ENCODE peak calls at places on chromosomes 3 and 15, in six cellular contexts. K, V, R, N, J and M are unnamed samples.

GRCh38 chr3:167978071-167978470 is 117.7 kb downstream of the GOLIM4 start:
- DNase-seq in N (no peak), K (no peak), J (no peak), V (no peak), R (no peak), M (no peak)

GRCh38 chr3:171788546-171789351 is 21.5 kb downstream of the PLD1 start:
- DNase-seq in V (no peak), K (no peak), J (peak; percentile 80), R (no peak), N (no peak), M (no peak)

GRCh38 chr3:48460517-48460902 is 14.0 kb downstream of the ATRIP start:
- DNase-seq in N (no peak), K (no peak), R (no peak), V (no peak), J (no peak), M (no peak)

GRCh38 chr3:64088408-64089136 is 65.3 kb upstream of the PSMD6 start:
- DNase-seq in V (no peak), K (no peak), R (no peak), J (no peak), N (no peak), M (no peak)

GRCh38 chr3:124118397-124118796 is 126.5 kb upstream of the ROPN1 start:
- DNase-seq in N (no peak), R (no peak), J (no peak), K (no peak), V (no peak), M (no peak)

GRCh38 chr15:48250640-48251076 is 44.6 kb downstream of the SLC12A1 start:
- DNase-seq in V (no peak), N (no peak), R (peak; percentile 51), J (peak; percentile 75), K (peak; percentile 55), M (peak; percentile 47)

GRCh38 chr15:91561371-91562100 is 292.0 kb upstream of the SLCO3A1 start:
- DNase-seq in V (no peak), K (no peak), R (no peak), J (peak; percentile 67), N (no peak), M (no peak)

GRCh38 chr15:91824256-91824655 is 29.3 kb upstream of the SLCO3A1 start:
- DNase-seq in N (peak; percentile 16), V (no peak), R (no peak), K (no peak), J (no peak), M (no peak)

GRCh38 chr3:182105875-182106274 is 394.1 kb downstream of the SOX2 start:
- DNase-seq in N (no peak), J (no peak), V (no peak), K (no peak), R (no peak), M (no peak)

GRCh38 chr3:53044371-53045106 is 1.3 kb downstream of the SFMBT1 start:
- DNase-seq in V (peak; percentile 76), R (no peak), J (no peak), N (no peak), K (no peak), M (peak; percentile 73)

GRCh38 chr15:67063689-67064606 is 1.5 kb upstream of the SMAD3 start:
- DNase-seq in K (peak; percentile 79), R (peak; percentile 89), V (no peak), J (no peak), N (peak; percentile 32), M (peak; percentile 86)

GRCh38 chr15:50531763-50532162 is 14.7 kb downstream of the USP50 start:
- DNase-seq in R (no peak), J (no peak), K (no peak), V (no peak), N (no peak), M (no peak)

GRCh38 chr15:88612186-88612796 is 8.8 kb upstream of the AEN start:
- DNase-seq in V (no peak), R (no peak), K (no peak), J (no peak), N (no peak), M (peak; percentile 28)

GRCh38 chr15:82854554-82854953 is 45.1 kb downstream of the WHAMM start:
- DNase-seq in R (no peak), K (no peak), J (no peak), V (no peak), N (no peak), M (no peak)

GRCh38 chr15:80849308-80849707 is 70.1 kb downstream of the CEMIP start:
- DNase-seq in R (no peak), J (peak; percentile 37), N (no peak), V (no peak), K (no peak), M (no peak)

GRCh38 chr15:52567886-52568568 is 803 bp downstream of the ARPP19 start:
- DNase-seq in K (peak; percentile 34), J (no peak), R (peak; percentile 8), V (no peak), N (no peak), M (peak; percentile 30)

GRCh38 chr15:70792171-70792573 is 28.8 kb upstream of the UACA start:
- DNase-seq in N (no peak), J (no peak), K (no peak), V (no peak), R (peak; percentile 47), M (no peak)

GRCh38 chr15:98441599-98441998 is 206.7 kb upstream of the IGF1R start:
- DNase-seq in J (no peak), V (no peak), N (no peak), R (no peak), K (no peak), M (no peak)

GRCh38 chr3:71102111-71103039 is 481.2 kb downstream of the FOXP1 start:
- DNase-seq in J (peak; percentile 97), V (no peak), R (no peak), N (no peak), K (no peak), M (no peak)

GRCh38 chr15:64911317-64912186 is at the start of gene ANKDD1A:
- DNase-seq in V (peak; percentile 88), J (no peak), R (peak; percentile 26), K (peak; percentile 96), N (peak; percentile 75), M (peak; percentile 98)

GRCh38 chr15:68348064-68348463 is 70.5 kb downstream of the FEM1B start:
- DNase-seq in R (no peak), J (no peak), V (no peak), K (no peak), N (no peak), M (no peak)